ENCODE peak calls at places on chromosomes 6 and 20, in six cellular contexts. M is cardiac fibroblast, P is stomach, R is GM12865, L is endothelial cell of umbilical vein, V is tibial artery. C is an unnamed sample.

GRCh38 chr6:155253337-155253736 is 10.5 kb upstream of the CLDN20 start:
- DNase-seq in M (no peak), V (no peak), P (no peak), L (no peak), R (no peak), C (no peak)

GRCh38 chr6:36296240-36296639 is 26.4 kb downstream of the PNPLA1 start:
- DNase-seq in R (no peak), V (no peak), L (no peak), M (peak), P (no peak), C (no peak)

GRCh38 chr6:148530394-148530923 is 187.8 kb downstream of the SASH1 start:
- DNase-seq in R (peak), L (peak), M (peak), P (no peak), V (no peak), C (no peak)

GRCh38 chr6:18211338-18211737 is 53.0 kb downstream of the DEK start:
- DNase-seq in V (no peak), P (no peak), M (no peak), L (no peak), R (peak), C (no peak)

GRCh38 chr20:22904905-22905304 is 130.2 kb upstream of the SSTR4 start:
- DNase-seq in L (peak), M (no peak), R (no peak), P (no peak), V (no peak), C (no peak)

GRCh38 chr20:50744143-50744792 is 12.9 kb downstream of the PARD6B start:
- DNase-seq in M (peak), R (no peak), V (peak), L (peak), P (peak), C (peak)

GRCh38 chr6:157724138-157724537 is 98.9 kb upstream of the SNX9 start:
- DNase-seq in L (no peak), V (no peak), P (no peak), M (peak), R (no peak), C (no peak)

GRCh38 chr6:123636282-123636681 is 468 bp downstream of the TRDN start:
- DNase-seq in V (no peak), P (no peak), R (no peak), M (no peak), L (no peak), C (no peak)

GRCh38 chr6:166579234-166579575 is 7.3 kb downstream of the RAMACL start:
- DNase-seq in V (no peak), P (no peak), R (no peak), M (no peak), L (no peak), C (no peak)

GRCh38 chr20:3123542-3123941 is 36.1 kb downstream of the FASTKD5 start:
- DNase-seq in R (no peak), L (no peak), M (peak), P (no peak), V (no peak), C (no peak)

GRCh38 chr6:4660377-4661321 is 115.6 kb upstream of the CDYL start:
- DNase-seq in R (no peak), P (no peak), M (no peak), V (peak), L (no peak), C (no peak)

GRCh38 chr20:535958-536357 is 7.6 kb downstream of the CSNK2A1 start:
- DNase-seq in M (peak), R (no peak), L (peak), P (no peak), V (no peak), C (peak)

GRCh38 chr6:44682280-44682679 is 294.8 kb downstream of the CDC5L start:
- DNase-seq in R (no peak), M (no peak), P (no peak), L (no peak), V (no peak), C (no peak)

GRCh38 chr20:31848088-31848999 is 2.9 kb upstream of the FOXS1 start:
- DNase-seq in P (no peak), M (no peak), R (no peak), L (no peak), V (no peak), C (no peak)

GRCh38 chr6:89139509-89140346 is 6.1 kb upstream of the PM20D2 start:
- DNase-seq in R (no peak), L (no peak), P (no peak), M (no peak), V (no peak), C (no peak)

GRCh38 chr6:118574051-118574865 is 26.2 kb downstream of the PLN start:
- DNase-seq in R (peak), L (peak), M (no peak), V (no peak), P (no peak), C (no peak)

GRCh38 chr6:124999105-124999764 is 37.0 kb downstream of the RNF217 start:
- DNase-seq in P (peak), L (no peak), V (no peak), M (no peak), R (no peak), C (no peak)

GRCh38 chr6:125002090-125002741 is 40.0 kb downstream of the RNF217 start:
- DNase-seq in L (peak), R (no peak), M (peak), V (no peak), P (no peak), C (no peak)

GRCh38 chr6:125004198-125004597 is 42.0 kb downstream of the RNF217 start:
- DNase-seq in V (no peak), L (no peak), M (no peak), P (peak), R (no peak), C (no peak)

GRCh38 chr6:125003070-125003469 is 40.8 kb downstream of the RNF217 start:
- DNase-seq in L (no peak), P (no peak), M (no peak), V (no peak), R (no peak), C (no peak)

GRCh38 chr6:125001684-125002083 is 39.4 kb downstream of the RNF217 start:
- DNase-seq in R (no peak), L (no peak), V (no peak), P (no peak), M (no peak), C (no peak)
- H3K4me3 ChIP-seq in R (no peak), L (peak), V (no peak), P (peak), M (no peak), C (no peak)

DNA sequence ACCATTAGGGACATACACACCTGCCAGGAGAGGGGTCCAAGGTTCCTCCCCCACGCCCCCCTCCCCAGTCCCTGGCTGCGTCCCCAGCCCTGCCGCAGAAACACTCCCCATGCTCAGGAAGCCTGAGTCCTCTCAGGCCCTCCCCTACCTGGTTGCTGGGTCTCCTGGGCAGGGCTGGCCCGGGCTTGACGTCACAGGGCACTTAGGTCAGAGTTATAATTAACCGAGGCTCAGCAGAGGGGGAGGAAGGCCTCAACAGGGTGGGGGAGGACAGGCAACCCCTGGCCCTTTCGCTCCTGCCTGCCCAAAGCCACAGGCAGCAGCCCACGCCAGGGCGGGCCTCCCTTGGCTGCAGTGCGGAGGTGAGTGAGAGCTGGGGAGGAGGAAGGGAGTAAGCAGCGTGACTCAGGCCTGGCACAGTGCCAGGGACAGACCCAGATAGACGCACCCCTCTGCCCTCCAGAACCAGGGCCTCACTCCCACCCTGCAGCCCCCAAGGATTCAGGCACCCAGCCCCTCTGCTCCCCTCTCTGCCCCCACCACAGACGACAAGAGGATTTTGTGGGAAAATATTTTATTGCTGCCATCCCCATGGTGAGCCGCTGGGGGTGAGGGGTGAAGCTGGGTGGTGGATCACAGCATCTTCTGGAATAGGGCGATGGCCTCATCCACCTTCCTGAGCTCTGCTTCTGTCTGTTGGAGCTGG is at the start of gene VWA7:
- DNase-seq in P (peak), R (peak), M (peak), L (peak), V (no peak), C (peak)
- TF ChIP-seq CTCF in P (no peak), R (no peak), M (no peak), L (no peak), V (no peak), C (no peak)

GRCh38 chr6:109452181-109452580 is 3.4 kb downstream of the MICAL1 start:
- DNase-seq in M (no peak), L (no peak), P (no peak), V (no peak), R (no peak), C (no peak)

GRCh38 chr6:109454483-109455160 is 950 bp downstream of the MICAL1 start:
- DNase-seq in V (peak), M (peak), P (peak), L (no peak), R (peak), C (peak)

GRCh38 chr6:109453594-109454482 is 1.7 kb downstream of the MICAL1 start:
- DNase-seq in P (no peak), V (peak), L (no peak), R (no peak), M (peak), C (no peak)

GRCh38 chr6:109451376-109451775 is 4.2 kb downstream of the MICAL1 start:
- DNase-seq in R (no peak), P (no peak), L (no peak), V (no peak), M (no peak), C (no peak)

GRCh38 chr6:109453156-109453555 is 2.4 kb downstream of the MICAL1 start:
- DNase-seq in V (no peak), M (no peak), P (no peak), L (no peak), R (no peak), C (no peak)
- H3K4me3 ChIP-seq in V (no peak), M (no peak), P (no peak), L (no peak), R (no peak), C (no peak)

GRCh38 chr6:1952726-1953360 is 292.6 kb downstream of the GMDS start:
- DNase-seq in V (no peak), R (no peak), P (no peak), L (no peak), M (peak), C (no peak)
- TF ChIP-seq CTCF in V (no peak), R (no peak), P (no peak), L (no peak), M (no peak), C (no peak)

DNA sequence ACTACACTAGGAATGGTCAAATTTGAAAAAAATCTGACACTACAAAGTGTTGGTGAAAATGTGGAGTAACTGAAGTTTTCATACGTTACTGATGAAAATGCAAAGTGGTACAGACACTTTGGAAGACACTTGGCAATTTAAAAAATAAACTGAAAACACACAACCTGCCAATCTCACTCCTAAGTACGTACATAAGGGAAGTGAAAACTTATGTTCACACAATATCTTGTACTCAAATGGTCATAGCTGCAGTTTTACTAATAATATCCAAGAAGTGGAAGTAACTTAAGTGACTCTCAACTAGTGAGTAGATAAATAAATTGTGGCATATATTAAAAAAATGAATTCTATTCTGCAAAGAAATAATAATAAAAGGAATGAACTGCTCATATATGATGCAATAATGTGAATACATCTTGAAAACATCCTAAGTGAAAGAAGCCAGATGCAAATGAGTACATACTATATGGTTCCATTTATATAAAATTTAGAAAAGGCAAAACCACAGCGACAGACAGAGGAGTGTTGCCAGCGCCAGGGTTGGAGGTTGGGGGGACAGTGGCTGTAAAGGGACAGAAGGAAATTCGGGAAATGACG is 198.2 kb downstream of the ERMARD start:
- DNase-seq in P (no peak), M (no peak), R (no peak), V (no peak), L (no peak), C (no peak)
- H3K4me3 ChIP-seq in P (no peak), M (no peak), R (no peak), V (no peak), L (no peak), C (no peak)

GRCh38 chr6:73941892-73942291 is 245.9 kb downstream of the CD109 start:
- DNase-seq in V (no peak), L (no peak), P (no peak), R (no peak), M (no peak), C (no peak)

GRCh38 chr6:73943401-73943800 is 247.4 kb downstream of the CD109 start:
- DNase-seq in M (no peak), V (no peak), P (no peak), R (no peak), L (no peak), C (no peak)

GRCh38 chr6:73943930-73944652 is 248.1 kb downstream of the CD109 start:
- DNase-seq in M (no peak), R (no peak), V (no peak), L (no peak), P (no peak), C (no peak)

GRCh38 chr6:73937805-73938204 is 241.8 kb downstream of the CD109 start:
- DNase-seq in V (no peak), M (no peak), P (no peak), R (no peak), L (no peak), C (no peak)

GRCh38 chr6:73942581-73942980 is 246.6 kb downstream of the CD109 start:
- DNase-seq in M (no peak), L (no peak), P (no peak), V (no peak), R (peak), C (no peak)
- TF ChIP-seq CTCF in M (peak), L (no peak), P (no peak), V (no peak), R (no peak), C (no peak)

GRCh38 chr6:168441434-168442391 is 729 bp downstream of the SMOC2 start:
- DNase-seq in L (no peak), R (no peak), P (no peak), M (no peak), V (no peak), C (peak)

GRCh38 chr6:168442646-168443045 is 1.7 kb downstream of the SMOC2 start:
- DNase-seq in V (no peak), L (no peak), M (no peak), P (no peak), R (no peak), C (no peak)

GRCh38 chr6:168437751-168438150 is 3.2 kb upstream of the SMOC2 start:
- DNase-seq in P (no peak), R (no peak), M (no peak), L (no peak), V (no peak), C (no peak)

GRCh38 chr6:168439791-168440491 is 1.0 kb upstream of the SMOC2 start:
- DNase-seq in V (no peak), L (no peak), R (no peak), P (no peak), M (no peak), C (no peak)

GRCh38 chr6:168440520-168441433 is at the start of gene SMOC2:
- DNase-seq in L (no peak), M (no peak), P (no peak), R (no peak), V (no peak), C (peak)
- H3K4me3 ChIP-seq in L (no peak), M (no peak), P (peak), R (no peak), V (peak), C (peak)

DNA sequence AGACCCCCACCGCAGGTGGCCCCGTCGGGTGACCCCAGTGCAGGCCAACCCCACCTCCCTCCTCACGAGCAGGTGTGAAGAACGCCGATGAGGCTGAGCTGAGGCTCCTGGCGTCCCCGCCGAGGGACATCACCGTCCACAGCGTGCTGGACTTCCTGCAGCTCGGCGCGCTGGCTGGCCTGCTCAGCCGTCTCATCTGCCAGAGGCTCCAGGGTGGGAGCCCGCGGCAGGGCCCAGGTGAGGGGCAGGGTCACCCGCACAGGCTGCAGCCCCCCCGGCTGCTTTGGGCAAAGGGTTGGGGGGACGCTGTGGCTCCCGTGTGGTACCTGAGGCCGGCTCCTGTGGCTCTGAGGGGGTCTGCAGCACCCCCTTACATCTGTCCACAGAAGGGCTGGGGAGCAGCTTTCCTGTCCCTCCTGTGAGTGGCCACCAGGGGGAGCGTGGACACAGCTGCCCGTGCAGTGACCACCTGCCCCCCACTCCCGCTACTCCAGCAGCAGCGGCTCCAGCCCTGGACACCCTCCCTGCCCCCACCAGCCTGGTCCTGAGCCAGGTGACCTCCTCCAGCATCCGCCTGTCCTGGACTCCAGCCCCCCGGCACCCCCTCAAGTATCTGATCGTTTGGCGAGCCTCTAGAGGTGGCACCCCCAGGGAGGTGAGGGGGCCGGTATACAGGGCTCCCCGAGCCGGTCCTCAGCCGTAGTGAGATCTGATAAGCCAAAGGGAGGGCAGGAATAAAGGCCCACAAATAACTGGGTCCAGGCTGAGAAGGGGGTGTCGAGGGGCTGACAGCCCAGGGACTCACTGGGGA is 16.5 kb downstream of the COL20A1 start:
- DNase-seq in L (peak), V (no peak), P (peak), R (peak), M (peak), C (no peak)
- TF ChIP-seq CTCF in L (peak), V (peak), P (peak), R (peak), M (peak), C (peak)

GRCh38 chr6:11613858-11614257 is 76.3 kb downstream of the TMEM170B start:
- DNase-seq in M (peak), P (no peak), L (peak), V (no peak), R (no peak), C (no peak)
- H3K4me3 ChIP-seq in M (no peak), P (no peak), L (peak), V (no peak), R (no peak), C (no peak)